ENCODE peak calls at places on chromosomes 6 and 20, in nine cellular contexts. J is DMS 273 treated with DMSO at 0.1 percent for 48 hours; T is left cardiac atrium; K is stimulated activated CD4-positive, alpha-beta T cell treated with anti-CD3 and anti-CD28 coated beads, Interleukin-2, amount 100 ng/mL, for 48 hours; Z is hippocampal formation; N is kidney glomerular epithelial cell; F is nucleus accumbens; Y is lung; R is effector CD8-positive, alpha-beta T cell. M is an unnamed sample.

GRCh38 chr20:62807444-62808210 is 3.0 kb downstream of the OGFR start:
- DNase-seq in J (no peak), T (no peak), K (no peak), Z (no peak), N (no peak), F (no peak), Y (no peak), R (no peak), M (no peak)

GRCh38 chr6:130644175-130644574 is 183.0 kb upstream of the SMLR1 start:
- DNase-seq in J (no peak), T (no peak), K (no peak), Z (no peak), N (no peak), F (no peak), Y (no peak), R (no peak), M (no peak)

GRCh38 chr6:57224769-57225515 is 2.8 kb upstream of the RAB23 start:
- DNase-seq in J (no peak), T (no peak), K (no peak), Z (no peak), N (no peak), F (no peak), Y (no peak), R (no peak), M (no peak)

GRCh38 chr20:1310506-1311190 is 18.3 kb downstream of the SDCBP2 start:
- DNase-seq in J (no peak), T (no peak), K (no peak), Z (no peak), N (no peak), F (no peak), Y (no peak), R (no peak), M (no peak)

GRCh38 chr6:144266091-144266649 is 19.0 kb upstream of the UTRN start:
- DNase-seq in J (peak; percentile 32), T (peak; percentile 70), K (no peak), Z (no peak), N (peak; percentile 59), F (no peak), Y (peak; percentile 74), R (no peak), M (peak; percentile 32)

GRCh38 chr6:156655267-156655918 is 121.8 kb upstream of the ARID1B start:
- DNase-seq in J (no peak), T (no peak), K (no peak), Z (no peak), N (no peak), F (no peak), Y (no peak), R (no peak), M (no peak)

GRCh38 chr6:111462770-111463391 is 20.1 kb downstream of the REV3L start:
- DNase-seq in J (no peak), T (no peak), K (no peak), Z (no peak), N (no peak), F (no peak), Y (no peak), R (no peak), M (no peak)

GRCh38 chr6:87909849-87910248 is 137.8 kb upstream of the SPACA1 start:
- DNase-seq in J (no peak), T (peak; percentile 62), K (no peak), Z (no peak), N (peak; percentile 76), F (no peak), Y (no peak), R (no peak), M (peak; percentile 65)

GRCh38 chr6:79824231-79824630 is 123.1 kb downstream of the ELOVL4 start:
- DNase-seq in J (peak; percentile 8), T (no peak), K (no peak), Z (no peak), N (peak; percentile 1), F (no peak), Y (no peak), R (no peak), M (no peak)

GRCh38 chr6:19999319-20000191 is 162.4 kb downstream of the ID4 start:
- DNase-seq in J (peak; percentile 9), T (no peak), K (no peak), Z (no peak), N (peak; percentile 1), F (no peak), Y (no peak), R (no peak), M (no peak)

GRCh38 chr6:6629416-6629815 is 40.9 kb downstream of the LY86 start:
- DNase-seq in J (no peak), T (no peak), K (no peak), Z (no peak), N (no peak), F (no peak), Y (no peak), R (no peak), M (no peak)

GRCh38 chr6:5645275-5645674 is 361.4 kb downstream of the NRN1 start:
- DNase-seq in J (no peak), T (no peak), K (no peak), Z (no peak), N (no peak), F (no peak), Y (no peak), R (no peak), M (no peak)

GRCh38 chr6:77930382-77930781 is 277.5 kb downstream of the MEI4 start:
- DNase-seq in J (no peak), T (no peak), K (no peak), Z (no peak), N (no peak), F (no peak), Y (no peak), R (no peak), M (no peak)

GRCh38 chr6:128600397-128600951 is 80.1 kb upstream of the PTPRK start:
- DNase-seq in J (peak; percentile 45), T (no peak), K (no peak), Z (no peak), N (peak; percentile 63), F (no peak), Y (no peak), R (no peak), M (no peak)

GRCh38 chr20:56350842-56351241 is 7.9 kb upstream of the FAM210B start:
- DNase-seq in J (no peak), T (no peak), K (no peak), Z (no peak), N (no peak), F (no peak), Y (no peak), R (no peak), M (no peak)

GRCh38 chr20:63657260-63657936 is 714 bp upstream of the RTEL1 start:
- DNase-seq in J (no peak), T (no peak), K (no peak), Z (no peak), N (no peak), F (no peak), Y (no peak), R (no peak), M (no peak)